ENCODE peak calls at places on chromosomes 11 and 22, in five cellular contexts. S is AG09309, U is upper lobe of left lung, N is choroid plexus epithelial cell, C is fibroblast of villous mesenchyme. P is an unnamed sample.

GRCh38 chr22:42277988-42278776 is 7.7 kb upstream of the TCF20 start:
- DNase-seq in S (no peak), U (peak), N (peak), C (peak), P (peak)

GRCh38 chr22:22692707-22693530 is 48.5 kb downstream of the GGTLC2 start:
- DNase-seq in S (no peak), U (peak), N (peak), C (peak), P (peak)

GRCh38 chr11:30499940-30500339 is 86.2 kb downstream of the MPPED2 start:
- DNase-seq in S (no peak), U (no peak), N (no peak), C (no peak), P (no peak)

GRCh38 chr11:74697722-74698121 is 33.5 kb downstream of the CHRDL2 start:
- DNase-seq in S (no peak), U (no peak), N (no peak), C (no peak), P (no peak)

GRCh38 chr22:20912494-20912893 is 4.7 kb upstream of the CRKL start:
- DNase-seq in S (no peak), U (no peak), N (no peak), C (no peak), P (no peak)

GRCh38 chr11:4740735-4741134 is 29.0 kb downstream of the OR51F1 start:
- DNase-seq in S (no peak), U (no peak), N (no peak), C (no peak), P (no peak)

GRCh38 chr11:47642099-47642855 is at the start of gene MTCH2:
- DNase-seq in S (peak), U (peak), N (peak), C (peak), P (peak)

GRCh38 chr11:43557553-43558031 is 122.9 kb upstream of the HSD17B12 start:
- DNase-seq in S (no peak), U (no peak), N (peak), C (no peak), P (no peak)

GRCh38 chr11:1572200-1573076 is at the start of gene DUSP8:
- DNase-seq in S (no peak), U (peak), N (peak), C (peak), P (peak)

GRCh38 chr11:70481625-70482528 is 83.5 kb downstream of the CTTN start:
- DNase-seq in S (no peak), U (no peak), N (peak), C (peak), P (no peak)

GRCh38 chr11:1153951-1154487 is 3.7 kb upstream of the MUC5AC start:
- DNase-seq in S (peak), U (peak), N (peak), C (peak), P (no peak)

GRCh38 chr22:48589901-48590300 is 1237.8 kb downstream of the BRD1 start:
- DNase-seq in S (no peak), U (no peak), N (no peak), C (no peak), P (no peak)

GRCh38 chr11:47269829-47270305 is at the start of gene MADD:
- DNase-seq in S (no peak), U (peak), N (peak), C (peak), P (peak)

GRCh38 chr11:43918662-43919061 is 23.8 kb upstream of the C11orf96 start:
- DNase-seq in S (no peak), U (no peak), N (no peak), C (no peak), P (no peak)

GRCh38 chr11:1158681-1159525 is 1.1 kb downstream of the MUC5AC start:
- DNase-seq in S (no peak), U (peak), N (no peak), C (no peak), P (no peak)

GRCh38 chr11:28566643-28567042 is 458.5 kb downstream of the METTL15 start:
- DNase-seq in S (peak), U (no peak), N (peak), C (peak), P (peak)

GRCh38 chr11:44811841-44812448 is 85.2 kb downstream of the TSPAN18 start:
- DNase-seq in S (no peak), U (no peak), N (no peak), C (no peak), P (peak)

GRCh38 chr11:6431861-6432260 is 8.9 kb downstream of the HPX start:
- DNase-seq in S (peak), U (no peak), N (peak), C (no peak), P (peak)

GRCh38 chr11:86185346-86185745 is 59.2 kb upstream of the EED start:
- DNase-seq in S (no peak), U (no peak), N (no peak), C (no peak), P (no peak)

GRCh38 chr11:57468276-57468675 is 7.9 kb downstream of the RTN4RL2 start:
- DNase-seq in S (no peak), U (no peak), N (no peak), C (no peak), P (no peak)

GRCh38 chr11:2203440-2204259 is 32.0 kb upstream of the TH start:
- DNase-seq in S (no peak), U (peak), N (no peak), C (no peak), P (no peak)

GRCh38 chr11:48105096-48105990 is 111.3 kb upstream of the OR4B1 start:
- DNase-seq in S (no peak), U (no peak), N (no peak), C (no peak), P (no peak)

GRCh38 chr11:70536051-70536877 is 137.9 kb downstream of the CTTN start:
- DNase-seq in S (no peak), U (peak), N (no peak), C (no peak), P (no peak)

GRCh38 chr11:124115782-124116616 is 749 bp downstream of the VWA5A start:
- DNase-seq in S (no peak), U (peak), N (peak), C (peak), P (peak)

GRCh38 chr22:43490311-43490710 is 78.5 kb downstream of the MPPED1 start:
- DNase-seq in S (no peak), U (no peak), N (no peak), C (no peak), P (no peak)

GRCh38 chr11:11148104-11148509 is 204.9 kb downstream of the CSNK2A3 start:
- DNase-seq in S (peak), U (no peak), N (peak), C (peak), P (peak)

GRCh38 chr11:108142304-108142703 is 20.9 kb downstream of the ACAT1 start:
- DNase-seq in S (no peak), U (no peak), N (no peak), C (no peak), P (no peak)

GRCh38 chr11:86473991-86474833 is 99.5 kb downstream of the CCDC81 start:
- DNase-seq in S (no peak), U (no peak), N (no peak), C (no peak), P (peak)

GRCh38 chr22:41844513-41844912 is 11.6 kb downstream of the SREBF2 start:
- DNase-seq in S (no peak), U (no peak), N (no peak), C (no peak), P (peak)

GRCh38 chr11:118232659-118233058 is 7.8 kb upstream of the JAML start:
- DNase-seq in S (no peak), U (no peak), N (no peak), C (no peak), P (peak)

GRCh38 chr11:17473071-17473744 is 3.4 kb downstream of the ABCC8 start:
- DNase-seq in S (no peak), U (no peak), N (peak), C (no peak), P (peak)

GRCh38 chr11:102005306-102005705 is 41.9 kb upstream of the CFAP300 start:
- DNase-seq in S (no peak), U (no peak), N (no peak), C (no peak), P (no peak)

GRCh38 chr11:26263769-26264168 is 68.2 kb upstream of the ANO3 start:
- DNase-seq in S (no peak), U (no peak), N (no peak), C (no peak), P (no peak)

GRCh38 chr22:49784630-49784971 is 43.1 kb downstream of the BRD1 start:
- DNase-seq in S (no peak), U (peak), N (no peak), C (no peak), P (no peak)

GRCh38 chr11:27720277-27720830 is 20.1 kb upstream of the BDNF start:
- DNase-seq in S (no peak), U (no peak), N (peak), C (peak), P (peak)

GRCh38 chr22:40512426-40513136 is 123.9 kb downstream of the MRTFA start:
- DNase-seq in S (peak), U (no peak), N (peak), C (peak), P (peak)

GRCh38 chr11:68806931-68807844 is 34.5 kb downstream of the CPT1A start:
- DNase-seq in S (peak), U (peak), N (peak), C (peak), P (peak)

DNA sequence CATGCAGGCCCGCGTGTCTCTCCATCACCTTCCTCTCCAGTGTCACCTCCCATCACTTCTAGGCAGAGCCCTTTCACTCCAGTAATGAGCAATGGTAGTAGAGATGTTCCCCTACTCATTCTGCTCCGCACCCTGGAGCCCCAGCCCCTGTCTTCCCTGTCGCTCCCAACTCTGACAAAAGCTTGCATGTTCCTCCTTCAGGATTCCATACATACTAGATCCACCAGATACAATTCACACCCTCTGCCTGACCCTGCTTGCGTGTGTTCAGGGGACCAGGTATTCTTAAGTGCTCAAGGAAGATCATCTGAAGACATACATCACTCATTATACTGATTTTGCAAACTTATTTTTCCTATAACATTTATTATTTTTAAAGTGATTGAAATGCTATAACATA is 222.7 kb downstream of the SNX19 start:
- DNase-seq in S (no peak), U (no peak), N (no peak), C (no peak), P (no peak)
- TF ChIP-seq CTCF in S (no peak), U (no peak), N (no peak), C (no peak), P (no peak)

GRCh38 chr22:25084405-25085107 is 115.1 kb upstream of the CRYBB3 start:
- DNase-seq in S (no peak), U (no peak), N (no peak), C (no peak), P (no peak)

GRCh38 chr22:25086902-25087282 is 112.8 kb upstream of the CRYBB3 start:
- DNase-seq in S (no peak), U (no peak), N (no peak), C (no peak), P (no peak)

GRCh38 chr22:25083414-25084166 is 116.1 kb upstream of the CRYBB3 start:
- DNase-seq in S (no peak), U (peak), N (no peak), C (no peak), P (no peak)

GRCh38 chr22:25085156-25085555 is 114.5 kb upstream of the CRYBB3 start:
- DNase-seq in S (no peak), U (no peak), N (no peak), C (no peak), P (no peak)

DNA sequence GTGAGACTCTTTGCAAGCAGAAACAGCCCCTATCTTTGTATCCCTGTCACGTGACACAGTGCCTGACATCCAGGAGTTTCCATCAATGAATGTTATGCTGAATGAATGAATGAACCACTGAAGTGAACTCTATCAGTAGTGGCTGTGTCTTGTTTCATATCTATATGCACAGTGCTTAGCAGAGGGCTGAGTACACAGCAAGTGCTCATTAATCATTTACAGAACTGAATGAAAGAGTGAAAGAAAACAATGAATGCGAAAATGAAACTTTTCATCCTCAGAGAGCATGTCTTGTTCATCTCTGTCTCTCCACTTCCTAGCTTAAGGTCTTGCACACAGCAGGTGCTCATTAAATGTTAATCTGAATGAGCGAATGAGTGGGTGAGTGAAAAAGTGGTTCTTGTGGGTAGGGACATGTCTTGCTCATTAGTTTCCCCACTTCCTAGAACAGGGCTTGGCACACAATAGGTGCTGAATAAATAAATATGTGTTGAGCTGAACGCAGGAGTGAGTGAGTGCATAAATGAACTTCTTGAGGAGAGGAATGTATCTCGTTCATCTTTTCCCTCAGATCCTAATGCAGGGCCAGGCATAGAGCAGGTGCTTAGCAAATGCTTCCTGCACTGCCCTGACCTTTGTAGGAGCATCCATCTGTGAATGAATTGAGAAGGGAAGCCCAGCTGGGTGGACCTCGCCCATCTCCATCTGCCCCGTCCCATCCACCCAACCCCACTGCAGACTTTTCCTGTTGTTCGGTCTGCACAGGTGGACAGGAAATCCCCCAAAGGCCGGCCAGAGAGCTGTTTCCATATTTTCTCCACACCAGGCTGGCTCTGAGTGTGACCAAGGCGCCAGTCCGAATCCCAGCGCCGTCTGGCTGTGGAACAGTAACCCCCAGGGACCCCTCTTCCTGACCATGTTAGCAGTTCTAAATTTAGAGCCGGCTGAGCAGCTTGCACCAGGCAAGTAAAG is 113.4 kb upstream of the CRYBB3 start:
- DNase-seq in S (no peak), U (no peak), N (no peak), C (no peak), P (no peak)
- H3K4me3 ChIP-seq in S (no peak), U (no peak), N (no peak), C (no peak), P (no peak)

GRCh38 chr22:24930678-24931077 is 15.8 kb downstream of the LHFPL7 start:
- DNase-seq in S (no peak), U (no peak), N (no peak), C (no peak), P (no peak)

GRCh38 chr22:24938741-24939341 is 7.7 kb downstream of the LHFPL7 start:
- DNase-seq in S (no peak), U (no peak), N (peak), C (peak), P (peak)

GRCh38 chr22:24937114-24937513 is 9.4 kb downstream of the LHFPL7 start:
- DNase-seq in S (no peak), U (no peak), N (peak), C (peak), P (peak)

DNA sequence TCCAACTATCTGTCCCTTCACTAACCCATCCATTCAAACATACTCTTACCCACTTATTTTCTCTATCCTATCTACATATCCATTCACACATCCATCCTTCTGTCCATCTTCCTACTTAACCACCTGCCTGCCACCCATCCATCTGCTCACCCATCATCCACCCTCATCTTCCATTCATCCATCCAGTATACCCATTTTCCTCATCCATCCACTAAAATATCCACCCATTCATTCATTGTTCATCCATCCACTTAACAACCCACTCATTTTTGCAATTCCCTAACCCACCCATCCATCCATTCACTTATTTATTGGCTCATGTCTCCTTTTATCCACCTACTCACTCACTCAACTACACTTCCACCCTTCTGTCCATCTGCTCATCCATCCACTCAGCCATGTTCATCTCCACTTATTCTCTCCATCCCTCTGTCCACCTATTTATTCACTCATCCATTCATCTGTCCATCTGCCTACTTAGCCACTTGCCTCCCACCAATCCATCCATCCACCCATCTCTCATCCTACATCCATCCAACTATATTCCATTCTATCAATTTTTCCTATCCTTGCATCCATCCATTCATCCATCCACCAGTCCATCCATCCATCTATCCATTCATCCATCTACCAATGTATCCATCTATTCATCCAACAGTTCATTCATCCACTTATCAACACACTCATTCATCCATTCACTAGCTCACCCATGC is 10.6 kb downstream of the LHFPL7 start:
- DNase-seq in S (no peak), U (no peak), N (no peak), C (no peak), P (no peak)
- TF ChIP-seq CTCF in S (no peak), U (no peak), N (no peak), C (no peak), P (no peak)

GRCh38 chr11:72520815-72521214 is 86.5 kb upstream of the CLPB start:
- DNase-seq in S (no peak), U (no peak), N (no peak), C (no peak), P (no peak)

GRCh38 chr11:72523991-72524390 is 89.7 kb upstream of the CLPB start:
- DNase-seq in S (no peak), U (no peak), N (no peak), C (no peak), P (no peak)

GRCh38 chr11:72521672-72522071 is 87.3 kb upstream of the CLPB start:
- DNase-seq in S (no peak), U (no peak), N (no peak), C (no peak), P (no peak)

GRCh38 chr11:72522186-72522585 is 87.9 kb upstream of the CLPB start:
- DNase-seq in S (no peak), U (peak), N (no peak), C (no peak), P (no peak)

GRCh38 chr11:72519220-72519881 is 85.0 kb upstream of the CLPB start:
- DNase-seq in S (no peak), U (no peak), N (peak), C (peak), P (no peak)
- H3K4me3 ChIP-seq in S (peak), U (no peak), N (no peak), C (peak), P (peak)

GRCh38 chr11:36492724-36493304 is 17.3 kb downstream of the TRAF6 start:
- DNase-seq in S (no peak), U (no peak), N (peak), C (peak), P (peak)
- TF ChIP-seq CTCF in S (peak), U (peak), N (peak), C (peak), P (peak)

DNA sequence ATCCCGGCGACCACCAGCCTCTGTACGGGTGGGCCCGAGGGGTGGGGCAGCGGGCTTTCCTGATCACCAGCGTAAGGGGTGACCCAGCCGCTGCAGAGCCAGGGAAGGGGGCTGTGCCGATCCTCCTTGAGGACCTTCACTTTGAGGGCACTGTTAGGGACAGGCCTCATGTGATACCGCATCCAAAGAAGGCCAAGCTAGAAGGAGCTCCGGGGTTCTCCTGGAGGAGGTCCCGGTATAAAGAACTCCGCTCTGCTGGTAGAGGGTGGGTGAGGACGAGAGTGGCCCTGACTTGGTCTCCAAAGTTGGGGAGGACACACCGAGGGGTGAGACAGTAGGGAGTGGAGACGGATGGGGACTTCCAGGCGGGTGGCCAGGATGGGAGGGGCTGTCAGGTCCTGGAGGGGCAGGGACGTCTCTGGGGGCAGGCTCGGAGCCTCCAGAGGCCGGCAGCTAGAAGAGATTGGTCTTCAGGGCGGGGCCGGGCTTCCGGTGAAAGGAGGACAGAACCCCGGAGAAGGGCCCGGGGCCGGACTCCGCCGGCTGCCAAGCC is 4.6 kb downstream of the PHOX2A start:
- DNase-seq in S (no peak), U (peak), N (peak), C (peak), P (peak)
- H3K4me3 ChIP-seq in S (peak), U (no peak), N (peak), C (peak), P (no peak)

P was measured in epithelial cell of esophagus.